ENCODE peak calls at places on chromosomes 12 and 14, in six cellular contexts. One of them, this sample, is unnamed.
A peak's percentile ranks its signal among the peaks of the same experiment; 100 is the strongest.

GRCh38 chr12:56941299-56942017 is 7.2 kb upstream of the SDR9C7 start:
- DNase-seq in C1 segment of cervical spinal cord: peak; percentile 35
- DNase-seq in NCI-H1092: no peak
- DNase-seq in EL: peak; percentile 61
- DNase-seq in endothelial cell: no peak
- DNase-seq in retina: no peak
- DNase-seq in this sample: peak; percentile 30

GRCh38 chr12:27513155-27513824 is 10.7 kb upstream of the PPFIBP1 start:
- DNase-seq in C1 segment of cervical spinal cord: no peak
- DNase-seq in NCI-H1092: no peak
- DNase-seq in EL: no peak
- DNase-seq in endothelial cell: no peak
- DNase-seq in retina: no peak
- DNase-seq in this sample: no peak

GRCh38 chr14:95507174-95507573 is 9.3 kb downstream of the SYNE3 start:
- DNase-seq in C1 segment of cervical spinal cord: peak; percentile 15
- DNase-seq in NCI-H1092: no peak
- DNase-seq in EL: peak; percentile 98
- DNase-seq in endothelial cell: no peak
- DNase-seq in retina: no peak
- DNase-seq in this sample: peak; percentile 93

GRCh38 chr12:67617619-67618018 is 30.9 kb upstream of the DYRK2 start:
- DNase-seq in C1 segment of cervical spinal cord: no peak
- DNase-seq in NCI-H1092: no peak
- DNase-seq in EL: no peak
- DNase-seq in endothelial cell: no peak
- DNase-seq in retina: no peak
- DNase-seq in this sample: no peak

GRCh38 chr14:73460691-73461127 is 2.4 kb upstream of the NUMB start:
- DNase-seq in C1 segment of cervical spinal cord: peak; percentile 64
- DNase-seq in NCI-H1092: no peak
- DNase-seq in EL: peak; percentile 50
- DNase-seq in endothelial cell: no peak
- DNase-seq in retina: no peak
- DNase-seq in this sample: no peak

GRCh38 chr14:42918615-42919014 is 1311.9 kb downstream of the LRFN5 start:
- DNase-seq in C1 segment of cervical spinal cord: no peak
- DNase-seq in NCI-H1092: no peak
- DNase-seq in EL: no peak
- DNase-seq in endothelial cell: no peak
- DNase-seq in retina: no peak
- DNase-seq in this sample: no peak

GRCh38 chr14:50892255-50892654 is 20.4 kb downstream of the ABHD12B start:
- DNase-seq in C1 segment of cervical spinal cord: no peak
- DNase-seq in NCI-H1092: no peak
- DNase-seq in EL: no peak
- DNase-seq in endothelial cell: no peak
- DNase-seq in retina: no peak
- DNase-seq in this sample: no peak

GRCh38 chr12:3101309-3102022 is 24.3 kb downstream of the TSPAN9 start:
- DNase-seq in C1 segment of cervical spinal cord: no peak
- DNase-seq in NCI-H1092: no peak
- DNase-seq in EL: peak; percentile 29
- DNase-seq in endothelial cell: no peak
- DNase-seq in retina: no peak
- DNase-seq in this sample: peak; percentile 46

GRCh38 chr12:121590476-121591143 is 9.8 kb upstream of the KDM2B start:
- DNase-seq in C1 segment of cervical spinal cord: no peak
- DNase-seq in NCI-H1092: no peak
- DNase-seq in EL: peak; percentile 72
- DNase-seq in endothelial cell: no peak
- DNase-seq in retina: no peak
- DNase-seq in this sample: peak; percentile 63

GRCh38 chr14:52840916-52841315 is 49.5 kb upstream of the GNPNAT1 start:
- DNase-seq in C1 segment of cervical spinal cord: no peak
- DNase-seq in NCI-H1092: no peak
- DNase-seq in EL: peak; percentile 78
- DNase-seq in endothelial cell: no peak
- DNase-seq in retina: no peak
- DNase-seq in this sample: peak; percentile 79

GRCh38 chr12:26156201-26156871 is 31.5 kb upstream of the BHLHE41 start:
- DNase-seq in C1 segment of cervical spinal cord: no peak
- DNase-seq in NCI-H1092: no peak
- DNase-seq in EL: no peak
- DNase-seq in endothelial cell: no peak
- DNase-seq in retina: no peak
- DNase-seq in this sample: no peak

GRCh38 chr12:108207791-108208730 is 79.0 kb downstream of the WSCD2 start:
- DNase-seq in C1 segment of cervical spinal cord: no peak
- DNase-seq in NCI-H1092: no peak
- DNase-seq in EL: no peak
- DNase-seq in endothelial cell: no peak
- DNase-seq in retina: no peak
- DNase-seq in this sample: no peak

GRCh38 chr14:59055439-59056045 is 132.9 kb upstream of the DAAM1 start:
- DNase-seq in C1 segment of cervical spinal cord: peak; percentile 36
- DNase-seq in NCI-H1092: peak; percentile 16
- DNase-seq in EL: peak; percentile 52
- DNase-seq in endothelial cell: no peak
- DNase-seq in retina: no peak
- DNase-seq in this sample: peak; percentile 39

GRCh38 chr12:116069943-116070342 is 207.6 kb downstream of the MED13L start:
- DNase-seq in C1 segment of cervical spinal cord: no peak
- DNase-seq in NCI-H1092: no peak
- DNase-seq in EL: no peak
- DNase-seq in endothelial cell: no peak
- DNase-seq in retina: no peak
- DNase-seq in this sample: no peak

GRCh38 chr14:80464531-80465149 is 253.3 kb upstream of the DIO2 start:
- DNase-seq in C1 segment of cervical spinal cord: no peak
- DNase-seq in NCI-H1092: no peak
- DNase-seq in EL: no peak
- DNase-seq in endothelial cell: no peak
- DNase-seq in retina: no peak
- DNase-seq in this sample: no peak

GRCh38 chr12:29239336-29239735 is 90.3 kb downstream of the FAR2 start:
- DNase-seq in C1 segment of cervical spinal cord: no peak
- DNase-seq in NCI-H1092: no peak
- DNase-seq in EL: no peak
- DNase-seq in endothelial cell: no peak
- DNase-seq in retina: no peak
- DNase-seq in this sample: no peak

GRCh38 chr12:132560831-132561783 is 49.3 kb downstream of the LRCOL1 start:
- DNase-seq in C1 segment of cervical spinal cord: no peak
- DNase-seq in NCI-H1092: peak; percentile 83
- DNase-seq in EL: peak; percentile 66
- DNase-seq in endothelial cell: peak; percentile 84
- DNase-seq in retina: peak; percentile 86
- DNase-seq in this sample: no peak

GRCh38 chr12:30863839-30864238 is 62.7 kb upstream of the TSPAN11 start:
- DNase-seq in C1 segment of cervical spinal cord: no peak
- DNase-seq in NCI-H1092: no peak
- DNase-seq in EL: no peak
- DNase-seq in endothelial cell: no peak
- DNase-seq in retina: no peak
- DNase-seq in this sample: no peak

GRCh38 chr12:57718641-57719528 is 19.7 kb downstream of the AGAP2 start:
- DNase-seq in C1 segment of cervical spinal cord: no peak
- DNase-seq in NCI-H1092: no peak
- DNase-seq in EL: no peak
- DNase-seq in endothelial cell: no peak
- DNase-seq in retina: no peak
- DNase-seq in this sample: no peak

GRCh38 chr12:19434538-19434937 is 4.8 kb upstream of the AEBP2 start:
- DNase-seq in C1 segment of cervical spinal cord: no peak
- DNase-seq in NCI-H1092: no peak
- DNase-seq in EL: no peak
- DNase-seq in endothelial cell: no peak
- DNase-seq in retina: no peak
- DNase-seq in this sample: no peak